ENCODE peak calls at places on chromosomes 6 and 20, in nine cellular contexts. K is breast epithelium, L is hepatocyte, Q is SK-N-SH, O is foreskin fibroblast, E is ovary, M is upper lobe of right lung, P is cardiac fibroblast, C is A549. F is an unnamed sample.

GRCh38 chr6:21986703-21987102 is 310.1 kb downstream of the PRL start:
- DNase-seq in O (no peak), Q (no peak), M (no peak), P (no peak), C (no peak), K (no peak), L (no peak), E (peak; percentile 51), F (no peak)

GRCh38 chr6:47004458-47004857 is 37.7 kb downstream of the ADGRF1 start:
- DNase-seq in P (peak; percentile 25), E (no peak), M (no peak), Q (no peak), L (no peak), O (no peak), C (no peak), K (no peak), F (no peak)

GRCh38 chr20:48722002-48722731 is 105.6 kb downstream of the PREX1 start:
- DNase-seq in M (no peak), K (no peak), Q (no peak), P (peak; percentile 84), E (no peak), C (no peak), O (peak; percentile 75), L (no peak), F (peak; percentile 81)

GRCh38 chr6:165847407-165848098 is 184.5 kb upstream of the PDE10A start:
- DNase-seq in O (no peak), C (no peak), Q (no peak), M (no peak), L (peak; percentile 51), P (peak; percentile 56), E (peak; percentile 81), K (no peak), F (no peak)

GRCh38 chr20:44633187-44633851 is 18.2 kb downstream of the ADA start:
- DNase-seq in Q (no peak), O (no peak), L (no peak), C (no peak), E (no peak), M (no peak), P (no peak), K (no peak), F (no peak)

GRCh38 chr20:12112665-12113064 is 195.0 kb downstream of the BTBD3 start:
- DNase-seq in O (no peak), C (no peak), M (no peak), E (no peak), K (no peak), L (no peak), Q (no peak), P (no peak), F (no peak)

GRCh38 chr20:39269031-39269461 is 306.9 kb downstream of the DHX35 start:
- DNase-seq in K (peak; percentile 56), P (peak; percentile 34), O (no peak), L (peak; percentile 73), M (peak; percentile 76), E (peak; percentile 44), Q (peak; percentile 77), C (peak; percentile 25), F (peak; percentile 52)

GRCh38 chr20:17610566-17611289 is 40.9 kb downstream of the DSTN start:
- DNase-seq in L (no peak), E (no peak), O (no peak), C (no peak), Q (peak; percentile 15), P (no peak), K (peak; percentile 61), M (peak; percentile 70), F (no peak)

GRCh38 chr20:9518776-9519175 is 4.4 kb downstream of the LAMP5 start:
- DNase-seq in O (no peak), M (no peak), L (no peak), P (no peak), C (no peak), E (no peak), K (no peak), Q (no peak), F (no peak)

GRCh38 chr6:105428342-105428957 is 25.6 kb upstream of the PREP start:
- DNase-seq in M (no peak), Q (no peak), C (no peak), P (peak; percentile 96), K (no peak), E (no peak), L (no peak), O (peak; percentile 79), F (no peak)

GRCh38 chr6:119720160-119720559 is 370.6 kb upstream of the MAN1A1 start:
- DNase-seq in O (no peak), C (peak; percentile 2), K (no peak), P (peak; percentile 19), M (no peak), L (no peak), E (no peak), Q (no peak), F (no peak)

GRCh38 chr20:47479506-47479905 is 22.2 kb upstream of the NCOA3 start:
- DNase-seq in E (no peak), P (no peak), Q (no peak), M (no peak), C (no peak), L (no peak), O (no peak), K (no peak), F (no peak)

GRCh38 chr6:130202782-130203181 is 20.0 kb downstream of the SAMD3 start:
- DNase-seq in K (no peak), M (no peak), O (no peak), Q (no peak), P (no peak), E (no peak), L (no peak), C (no peak), F (peak; percentile 65)
- H3K4me3 ChIP-seq in K (no peak overlapping the region), M (no peak overlapping the region), O (no peak overlapping the region), Q (no peak overlapping the region), P (no peak overlapping the region), E (no peak overlapping the region), L (no peak overlapping the region), C (no peak overlapping the region), F (peak overlapping the region; percentile 31)

DNA sequence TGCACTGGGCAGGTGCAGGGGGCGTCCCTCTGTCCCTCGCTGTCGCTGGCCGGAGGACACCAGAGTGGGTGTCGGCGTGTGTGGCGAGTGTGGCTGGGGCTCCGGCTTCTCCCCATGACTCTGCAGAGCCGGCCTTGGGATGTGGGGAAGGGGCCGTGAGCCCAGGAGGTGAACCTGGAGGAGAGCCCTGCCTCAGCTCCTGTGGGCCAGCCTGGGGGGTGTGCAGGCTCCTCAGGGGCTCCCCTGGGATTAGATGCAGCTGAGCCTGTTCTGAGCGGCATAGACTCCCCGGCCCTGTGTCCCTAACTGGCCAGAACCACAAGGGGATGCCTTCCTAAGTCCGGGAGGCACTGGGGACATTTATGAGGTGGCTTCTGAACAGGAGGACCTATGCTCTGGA is 73.2 kb upstream of the GATA5 start:
- DNase-seq in K (no peak), M (no peak), P (no peak), E (no peak), O (no peak), C (no peak), Q (no peak), L (no peak), F (no peak)
- H3K4me3 ChIP-seq in K (no peak overlapping the region), M (no peak overlapping the region), P (no peak overlapping the region), E (no peak overlapping the region), O (no peak overlapping the region), C (no peak overlapping the region), Q (no peak overlapping the region), L (no peak overlapping the region), F (no peak overlapping the region)

DNA sequence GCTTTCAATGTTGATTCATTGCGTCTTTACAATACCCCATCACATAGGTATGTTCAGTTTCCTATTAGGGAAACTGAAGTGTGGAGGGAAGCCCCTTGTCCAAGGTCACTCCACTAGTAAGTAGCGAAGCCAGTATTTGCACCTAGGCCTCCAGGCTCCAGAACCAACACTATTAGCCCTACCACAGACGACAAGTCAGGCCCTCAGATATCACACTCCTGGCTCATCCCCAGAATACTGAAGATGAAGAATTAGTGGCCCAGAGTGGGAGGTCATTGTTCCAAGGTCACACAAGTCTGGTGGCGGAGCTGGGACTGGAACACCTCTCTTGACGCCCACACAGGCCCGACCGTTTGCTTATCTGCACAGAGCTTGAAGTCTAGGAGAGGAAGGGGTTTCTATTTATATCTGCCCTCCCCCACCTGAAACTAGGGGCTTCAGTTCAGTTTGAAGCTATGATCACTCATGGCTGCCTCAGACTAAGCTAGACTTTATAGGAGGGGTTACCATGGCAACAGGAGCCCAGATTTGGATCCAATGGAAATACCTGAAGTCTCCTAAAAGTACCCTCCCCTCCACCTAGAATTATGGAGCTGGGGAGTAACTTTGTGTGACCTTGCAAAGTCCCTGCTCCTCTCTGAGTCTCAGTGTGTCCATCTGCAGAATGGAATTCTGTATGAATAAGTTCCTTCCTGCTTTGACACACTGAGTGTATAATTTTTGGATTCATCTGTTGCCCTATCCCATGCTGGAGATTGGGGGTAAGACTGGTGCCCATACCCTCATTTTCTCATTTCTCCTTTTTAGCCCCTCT is 2.2 kb downstream of the SNTA1 start:
- DNase-seq in Q (no peak), P (no peak), E (no peak), M (no peak), L (peak; percentile 22), C (no peak), K (no peak), O (no peak), F (no peak)
- H3K4me3 ChIP-seq in Q (no peak overlapping the region), P (no peak overlapping the region), E (no peak overlapping the region), M (no peak overlapping the region), L (no peak overlapping the region), C (no peak overlapping the region), K (no peak overlapping the region), O (no peak overlapping the region), F (no peak overlapping the region)

GRCh38 chr6:116444991-116445566 is 16.1 kb upstream of the CALHM6 start:
- DNase-seq in P (no peak), Q (no peak), M (no peak), C (no peak), O (no peak), L (no peak), E (no peak), K (no peak), F (no peak)

GRCh38 chr6:116446399-116446798 is 14.8 kb upstream of the CALHM6 start:
- DNase-seq in K (no peak), L (no peak), C (no peak), M (no peak), P (peak; percentile 57), Q (no peak), E (no peak), O (no peak), F (no peak)

GRCh38 chr6:116447052-116447451 is 14.1 kb upstream of the CALHM6 start:
- DNase-seq in M (no peak), O (no peak), Q (no peak), L (no peak), P (no peak), K (no peak), C (no peak), E (no peak), F (no peak)

GRCh38 chr6:116450185-116450710 is 10.9 kb upstream of the CALHM6 start:
- DNase-seq in E (no peak), L (no peak), O (no peak), C (no peak), K (no peak), P (no peak), M (no peak), Q (no peak), F (no peak)

DNA sequence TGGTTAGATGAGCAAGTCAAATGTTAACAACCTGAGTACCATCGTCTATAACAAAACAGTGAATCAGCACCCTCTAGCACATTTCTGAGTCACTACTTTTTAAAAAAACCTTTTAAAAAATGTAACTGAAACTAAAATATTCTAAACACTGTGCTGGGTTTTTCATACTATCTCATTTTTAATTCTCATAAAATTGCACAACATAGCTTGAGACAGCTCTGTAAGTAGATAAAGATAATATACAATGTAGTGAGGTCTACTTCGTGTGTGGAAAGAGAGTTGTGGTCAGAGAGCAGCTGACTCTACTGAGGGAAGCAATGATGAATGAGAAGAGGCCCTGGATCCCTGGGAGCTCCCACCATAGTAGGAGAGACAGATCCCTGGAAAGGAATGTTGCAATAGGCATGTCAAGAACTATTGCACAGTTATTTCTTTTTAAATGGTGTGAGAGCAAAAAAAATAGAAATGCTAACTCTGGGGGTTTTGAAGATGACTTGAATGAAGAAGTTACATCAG is 13.6 kb upstream of the CALHM6 start:
- DNase-seq in M (no peak), Q (no peak), K (no peak), C (peak; percentile 7), P (peak; percentile 95), O (peak; percentile 92), L (peak; percentile 73), E (no peak), F (no peak)
- H3K4me3 ChIP-seq in M (no peak overlapping the region), Q (no peak overlapping the region), K (no peak overlapping the region), C (no peak overlapping the region), P (no peak overlapping the region), O (no peak overlapping the region), L (no peak overlapping the region), E (no peak overlapping the region), F (no peak overlapping the region)

F was measured in GM12865.